ENCODE peak calls at places on chromosomes 3 and 15, in four cellular contexts. H, X, T and V are unnamed samples.

GRCh38 chr3:166052440-166052839 is 215.2 kb upstream of the BCHE start:
- DNase-seq in H (no peak), T (no peak), X (no peak), V (no peak)

GRCh38 chr3:10262027-10262426 is 13.8 kb downstream of the TATDN2 start:
- DNase-seq in T (no peak), X (no peak), H (no peak), V (no peak)

GRCh38 chr3:43362961-43363360 is 76.6 kb downstream of the SNRK start:
- DNase-seq in H (no peak), X (no peak), T (no peak), V (no peak)

GRCh38 chr3:123559040-123559861 is 25.6 kb downstream of the HACD2 start:
- DNase-seq in H (no peak), T (peak), X (no peak), V (peak)

GRCh38 chr3:48042071-48042760 is 26.0 kb upstream of the MAP4 start:
- DNase-seq in H (no peak), T (no peak), X (no peak), V (no peak)

GRCh38 chr15:36999778-37000177 is 100.6 kb downstream of the MEIS2 start:
- DNase-seq in X (no peak), T (no peak), H (no peak), V (no peak)

GRCh38 chr3:98589331-98589870 is 4.0 kb downstream of the CPOX start:
- DNase-seq in X (no peak), T (peak), H (no peak), V (no peak)

GRCh38 chr15:25178835-25179672 is 224.3 kb downstream of the SNRPN start:
- DNase-seq in T (no peak), X (no peak), H (no peak), V (no peak)

GRCh38 chr3:129061888-129062834 is 1.6 kb downstream of the GP9 start:
- DNase-seq in X (no peak), T (no peak), H (no peak), V (no peak)

GRCh38 chr15:32838338-32838737 is 120.5 kb downstream of the GREM1 start:
- DNase-seq in X (no peak), T (no peak), H (no peak), V (no peak)

GRCh38 chr15:51621917-51622268 is 678 bp downstream of the DMXL2 start:
- DNase-seq in T (peak), X (peak), H (peak), V (peak)

GRCh38 chr3:155495387-155495786 is 201.9 kb upstream of the STRIT1 start:
- DNase-seq in T (no peak), X (no peak), H (no peak), V (no peak)

DNA sequence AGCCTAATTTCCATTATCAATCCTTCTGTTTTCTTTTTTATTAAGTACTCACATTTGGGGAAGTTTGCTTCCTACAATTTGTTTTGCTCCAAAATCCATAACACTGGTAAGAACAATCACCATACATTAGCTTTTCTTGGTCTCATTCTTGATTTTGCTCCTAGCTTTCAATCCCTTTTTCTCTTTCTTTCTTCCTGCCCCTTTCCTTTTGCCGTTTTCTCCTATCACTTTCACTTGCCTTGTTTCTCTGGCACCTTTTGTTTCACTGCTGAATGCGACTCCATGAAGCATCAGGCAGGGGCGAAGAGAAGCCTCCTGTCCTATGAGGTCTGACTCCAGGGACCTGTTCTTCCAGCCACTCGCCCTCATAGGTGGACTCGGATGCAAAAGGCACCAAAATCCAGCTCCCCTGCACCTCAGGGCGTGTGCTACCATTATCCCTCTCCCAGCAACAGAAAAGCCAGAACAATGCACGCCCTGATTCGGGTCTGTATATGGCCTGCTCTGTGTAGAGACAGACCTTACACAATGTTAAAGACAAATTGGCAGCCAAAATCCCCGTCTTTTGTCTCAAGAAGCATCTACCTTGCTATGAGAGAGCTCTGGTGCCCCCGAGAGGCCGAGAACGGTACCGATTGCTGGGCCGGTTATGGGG is 462.0 kb upstream of the PPP2R3A start:
- DNase-seq in H (peak), T (peak), X (no peak), V (peak)
- TF ChIP-seq CTCF in H (peak), T (peak), X (no peak), V (peak)

GRCh38 chr15:90340345-90340744 is 11.7 kb upstream of the ZNF774 start:
- DNase-seq in H (no peak), T (no peak), X (no peak), V (peak)
- TF ChIP-seq CTCF in H (no peak), T (no peak), X (no peak), V (no peak)

GRCh38 chr15:40550381-40551037 is 14.3 kb downstream of the CCDC32 start:
- DNase-seq in H (no peak), T (no peak), X (no peak), V (no peak)

GRCh38 chr15:40543631-40544294 is 21.1 kb downstream of the CCDC32 start:
- DNase-seq in H (no peak), T (no peak), X (no peak), V (no peak)

GRCh38 chr15:40549894-40550293 is 14.9 kb downstream of the CCDC32 start:
- DNase-seq in T (no peak), H (no peak), X (no peak), V (no peak)

GRCh38 chr15:40543082-40543481 is 21.8 kb downstream of the CCDC32 start:
- DNase-seq in H (no peak), T (no peak), X (no peak), V (no peak)

GRCh38 chr15:40545457-40545856 is 19.4 kb downstream of the CCDC32 start:
- DNase-seq in X (no peak), H (no peak), T (no peak), V (no peak)
- TF ChIP-seq CTCF in X (no peak), H (no peak), T (no peak), V (no peak)

GRCh38 chr3:46540550-46540949 is 25.6 kb downstream of the LRRC2 start:
- DNase-seq in T (no peak), X (no peak), H (no peak), V (no peak)

GRCh38 chr3:46537789-46538188 is 28.3 kb downstream of the LRRC2 start:
- DNase-seq in X (no peak), T (no peak), H (no peak), V (no peak)

GRCh38 chr3:46539443-46540005 is 26.6 kb downstream of the LRRC2 start:
- DNase-seq in H (no peak), X (no peak), T (no peak), V (no peak)

GRCh38 chr3:46537316-46537715 is 28.8 kb downstream of the LRRC2 start:
- DNase-seq in X (no peak), H (no peak), T (no peak), V (no peak)

GRCh38 chr3:46538803-46539442 is 27.2 kb downstream of the LRRC2 start:
- DNase-seq in X (peak), T (peak), H (no peak), V (no peak)
- TF ChIP-seq CTCF in X (no peak), T (no peak), H (no peak), V (no peak)

DNA sequence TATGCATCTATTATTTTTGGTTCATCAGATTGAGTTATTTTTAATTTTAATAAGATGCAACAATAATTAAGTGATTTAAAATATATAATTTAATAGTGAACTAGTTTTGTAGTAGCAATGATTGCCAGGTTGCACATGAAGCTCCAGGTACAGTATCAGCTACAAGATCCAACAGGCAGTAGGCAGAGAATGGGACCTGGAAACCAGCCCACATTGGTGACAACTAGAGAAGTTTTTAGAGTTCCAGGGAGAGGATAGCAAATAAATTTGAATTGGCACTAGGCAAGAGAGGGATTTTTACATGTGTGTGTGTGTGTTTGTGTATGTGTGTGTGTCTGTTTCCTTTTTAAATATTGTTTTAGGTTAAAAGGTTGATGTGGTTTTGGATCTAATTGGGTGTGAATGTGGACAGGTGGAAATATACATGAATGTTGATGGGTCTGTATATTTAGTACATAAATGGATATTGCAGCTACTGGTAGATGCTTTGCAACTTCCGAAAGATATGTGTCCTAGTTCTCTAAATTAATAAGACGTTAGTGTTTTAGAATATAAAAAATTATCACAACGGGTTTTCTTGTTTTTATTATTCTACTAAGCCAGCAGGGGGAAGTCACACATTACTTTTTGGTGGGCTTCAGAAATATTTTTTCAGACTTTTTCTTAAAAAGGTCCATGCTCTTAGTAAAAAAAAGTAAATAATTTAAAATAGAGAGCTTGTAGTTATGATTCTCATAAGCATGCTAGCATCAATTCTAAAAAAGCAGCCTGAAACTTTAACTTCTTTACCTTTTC is 110.1 kb upstream of the GBE1 start:
- DNase-seq in X (no peak), T (peak), H (no peak), V (peak)
- TF ChIP-seq CTCF in X (no peak), T (no peak), H (no peak), V (peak)

DNA sequence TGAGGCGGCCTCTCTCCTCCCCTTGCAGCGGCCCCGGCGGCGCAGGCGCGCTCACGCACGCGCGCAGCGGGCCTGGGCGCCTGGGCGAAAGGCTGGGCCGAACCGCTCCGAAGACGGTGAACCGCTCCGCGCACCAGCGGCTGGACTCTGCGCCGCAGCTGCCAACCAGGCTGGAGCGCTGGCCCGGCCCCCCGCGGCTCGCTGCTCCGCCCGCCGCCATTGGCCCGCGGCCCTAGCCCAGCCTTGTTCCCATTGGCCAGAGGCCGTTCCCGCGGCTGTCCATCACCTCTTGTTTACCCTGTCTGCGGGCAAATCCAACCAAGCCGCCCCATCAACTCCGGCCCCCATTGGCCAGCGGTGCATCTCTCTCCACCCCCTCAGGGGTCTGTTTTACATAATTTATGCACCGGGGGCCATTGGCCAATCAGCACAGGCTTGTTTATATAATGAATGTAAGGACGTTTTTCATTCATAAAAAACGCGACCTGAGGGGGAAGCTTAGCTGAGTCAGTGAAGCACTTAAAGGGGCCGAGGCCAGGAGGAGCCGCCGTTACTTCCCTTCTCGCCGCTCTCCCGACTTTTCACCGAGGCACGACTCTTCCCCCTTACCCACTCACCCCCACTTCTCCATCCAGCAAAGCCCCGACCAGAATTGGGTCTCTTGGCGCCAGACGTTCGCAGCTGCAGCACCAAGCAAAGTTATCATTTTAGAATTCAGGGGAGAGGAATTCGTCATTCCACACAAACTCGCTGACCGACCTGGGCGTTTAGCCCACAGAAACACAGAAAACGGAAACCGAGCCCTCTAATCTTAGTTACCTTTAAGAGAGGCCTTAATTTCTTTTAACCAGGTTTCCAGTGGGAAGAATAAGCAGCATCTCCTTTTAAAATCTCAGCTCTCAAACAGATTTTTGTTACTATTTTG is at the start of gene ETV5:
- DNase-seq in H (peak), T (peak), X (peak), V (peak)
- TF ChIP-seq CTCF in H (no peak), T (no peak), X (no peak), V (no peak)

DNA sequence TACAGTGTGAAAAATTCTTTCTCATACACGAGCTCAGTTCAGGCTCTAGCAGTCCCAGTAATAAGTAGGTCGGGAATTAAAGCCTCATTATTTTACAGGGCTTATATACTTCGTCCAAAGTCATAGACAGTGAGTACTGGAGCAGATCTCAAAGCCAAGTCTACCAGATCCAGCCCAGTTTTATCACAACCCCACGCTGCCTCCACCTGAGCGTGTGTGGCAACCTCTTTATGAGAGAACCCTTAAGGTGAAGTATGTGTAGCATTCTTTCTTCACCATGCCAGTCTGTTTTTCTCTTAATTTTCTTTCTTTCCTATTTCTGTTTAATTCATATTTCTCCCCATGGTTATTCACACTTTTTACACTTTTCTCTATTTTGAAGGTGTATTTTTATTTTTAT is 574.6 kb upstream of the ARPP21 start:
- DNase-seq in X (no peak), H (no peak), T (no peak), V (no peak)
- TF ChIP-seq CTCF in X (no peak), H (no peak), T (no peak), V (no peak)

DNA sequence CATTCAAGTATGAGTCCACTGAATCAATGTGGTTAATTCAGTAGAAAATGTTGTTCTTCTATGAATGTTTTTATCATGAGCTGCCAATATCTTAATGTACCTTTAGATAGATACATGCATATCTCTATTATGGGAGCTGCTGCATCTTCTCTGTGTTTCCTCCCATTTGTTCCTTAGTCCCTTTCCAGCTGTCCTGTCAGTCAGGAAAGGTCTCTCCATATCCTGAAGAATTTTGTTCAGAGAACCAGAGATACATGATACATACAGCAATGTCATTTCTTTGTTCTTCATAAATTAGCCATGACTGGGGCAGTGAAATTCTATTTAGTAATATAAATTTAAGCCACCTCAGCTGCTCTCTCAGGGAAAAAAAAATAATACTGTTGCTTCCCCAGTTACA is 103.7 kb downstream of the P3H2 start:
- DNase-seq in X (no peak), T (no peak), H (no peak), V (no peak)
- TF ChIP-seq CTCF in X (no peak), T (no peak), H (no peak), V (no peak)

GRCh38 chr3:50372349-50372748 is 13.0 kb upstream of the TMEM115 start:
- DNase-seq in H (no peak), X (no peak), T (peak), V (peak)

GRCh38 chr3:50371133-50371670 is 11.9 kb upstream of the TMEM115 start:
- DNase-seq in T (peak), H (no peak), X (no peak), V (no peak)

GRCh38 chr3:50369271-50369670 is 9.9 kb upstream of the TMEM115 start:
- DNase-seq in T (no peak), H (no peak), X (no peak), V (no peak)

GRCh38 chr3:50373146-50373864 is 14.0 kb upstream of the TMEM115 start:
- DNase-seq in H (no peak), T (no peak), X (no peak), V (no peak)

DNA sequence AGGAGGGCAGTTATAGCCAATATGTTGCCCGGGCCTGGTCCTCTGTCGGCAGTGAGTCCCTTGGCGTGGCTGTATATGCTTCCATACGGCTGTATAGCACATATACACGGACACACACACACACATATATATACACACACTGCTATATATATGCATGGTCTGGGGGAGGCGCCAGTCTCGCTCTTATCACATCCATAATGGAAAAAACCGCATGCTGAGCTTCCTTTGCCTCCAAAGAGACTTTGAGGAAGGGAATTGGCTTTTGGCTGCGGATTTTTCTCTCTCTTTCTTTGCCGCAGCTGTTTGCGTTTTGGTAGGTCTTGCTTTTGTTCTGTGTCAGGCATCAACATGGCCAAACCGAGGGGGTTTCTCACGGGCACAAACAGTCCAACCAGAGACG is 11.3 kb upstream of the TMEM115 start:
- DNase-seq in X (no peak), T (peak), H (no peak), V (peak)
- TF ChIP-seq CTCF in X (no peak), T (peak), H (peak), V (peak)